ENCODE peak calls at places on chromosomes 11 and 22, in seven cellular contexts. One of them, this sample, is unnamed.

GRCh38 chr11:117861151-117862018 is 15.1 kb downstream of the FXYD6 start:
- DNase-seq in OCI-LY7: no peak
- DNase-seq in Caco-2: no peak
- DNase-seq in RWPE1: peak; percentile 14
- DNase-seq in fibroblast of mammary gland: peak; percentile 6
- DNase-seq in Calu3: no peak
- DNase-seq in transverse colon: no peak
- DNase-seq in this sample: no peak

GRCh38 chr22:31451709-31452571 is 37.7 kb downstream of the EIF4ENIF1 start:
- DNase-seq in OCI-LY7: peak; percentile 67
- DNase-seq in RWPE1: peak; percentile 4
- DNase-seq in fibroblast of mammary gland: peak; percentile 67
- DNase-seq in transverse colon: no peak
- DNase-seq in Caco-2: no peak
- DNase-seq in Calu3: peak; percentile 12
- DNase-seq in this sample: peak; percentile 43

GRCh38 chr11:47980907-47981621 is 705 bp downstream of the PTPRJ start:
- DNase-seq in transverse colon: peak; percentile 63
- DNase-seq in fibroblast of mammary gland: no peak
- DNase-seq in Calu3: peak; percentile 62
- DNase-seq in RWPE1: peak; percentile 43
- DNase-seq in Caco-2: no peak
- DNase-seq in OCI-LY7: peak; percentile 67
- DNase-seq in this sample: peak; percentile 68

GRCh38 chr11:47445840-47446239 is 3.1 kb downstream of the RAPSN start:
- DNase-seq in Calu3: no peak
- DNase-seq in OCI-LY7: no peak
- DNase-seq in transverse colon: no peak
- DNase-seq in Caco-2: no peak
- DNase-seq in fibroblast of mammary gland: no peak
- DNase-seq in RWPE1: no peak
- DNase-seq in this sample: no peak

GRCh38 chr11:133810766-133811165 is 34.5 kb downstream of the SPATA19 start:
- DNase-seq in fibroblast of mammary gland: no peak
- DNase-seq in transverse colon: no peak
- DNase-seq in RWPE1: no peak
- DNase-seq in OCI-LY7: no peak
- DNase-seq in Calu3: no peak
- DNase-seq in Caco-2: no peak
- DNase-seq in this sample: no peak

GRCh38 chr11:84990141-84990540 is 637.0 kb downstream of the DLG2 start:
- DNase-seq in fibroblast of mammary gland: no peak
- DNase-seq in transverse colon: no peak
- DNase-seq in OCI-LY7: no peak
- DNase-seq in Caco-2: no peak
- DNase-seq in Calu3: no peak
- DNase-seq in RWPE1: no peak
- DNase-seq in this sample: no peak

GRCh38 chr11:46238078-46238966 is 39.1 kb upstream of the CREB3L1 start:
- DNase-seq in OCI-LY7: no peak
- DNase-seq in fibroblast of mammary gland: peak; percentile 65
- DNase-seq in transverse colon: peak; percentile 73
- DNase-seq in Caco-2: peak; percentile 64
- DNase-seq in RWPE1: peak; percentile 54
- DNase-seq in Calu3: peak; percentile 45
- DNase-seq in this sample: peak; percentile 73

GRCh38 chr11:86140334-86140733 is 71.5 kb upstream of the PICALM start:
- DNase-seq in Caco-2: no peak
- DNase-seq in OCI-LY7: no peak
- DNase-seq in Calu3: no peak
- DNase-seq in RWPE1: no peak
- DNase-seq in fibroblast of mammary gland: no peak
- DNase-seq in transverse colon: no peak
- DNase-seq in this sample: no peak

GRCh38 chr11:12050911-12051667 is 42.7 kb upstream of the DKK3 start:
- DNase-seq in OCI-LY7: no peak
- DNase-seq in transverse colon: no peak
- DNase-seq in fibroblast of mammary gland: no peak
- DNase-seq in Calu3: no peak
- DNase-seq in RWPE1: no peak
- DNase-seq in Caco-2: no peak
- DNase-seq in this sample: no peak

GRCh38 chr11:93827347-93827746 is 23.1 kb downstream of the VSTM5 start:
- DNase-seq in OCI-LY7: no peak
- DNase-seq in transverse colon: no peak
- DNase-seq in Calu3: no peak
- DNase-seq in Caco-2: no peak
- DNase-seq in fibroblast of mammary gland: no peak
- DNase-seq in RWPE1: no peak
- DNase-seq in this sample: no peak

GRCh38 chr22:22384668-22385244 is 123.8 kb downstream of the ZNF280B start:
- DNase-seq in RWPE1: no peak
- DNase-seq in fibroblast of mammary gland: no peak
- DNase-seq in Calu3: no peak
- DNase-seq in OCI-LY7: no peak
- DNase-seq in transverse colon: no peak
- DNase-seq in Caco-2: no peak
- DNase-seq in this sample: no peak

GRCh38 chr22:21761086-21761485 is 25.5 kb upstream of the YPEL1 start:
- DNase-seq in transverse colon: no peak
- DNase-seq in Caco-2: no peak
- DNase-seq in RWPE1: no peak
- DNase-seq in fibroblast of mammary gland: no peak
- DNase-seq in OCI-LY7: no peak
- DNase-seq in Calu3: no peak
- DNase-seq in this sample: no peak

GRCh38 chr11:84558085-84558905 is 1068.8 kb downstream of the DLG2 start:
- DNase-seq in fibroblast of mammary gland: peak; percentile 66
- DNase-seq in OCI-LY7: peak; percentile 74
- DNase-seq in Caco-2: peak; percentile 67
- DNase-seq in Calu3: peak; percentile 20
- DNase-seq in RWPE1: peak; percentile 39
- DNase-seq in transverse colon: peak; percentile 31
- DNase-seq in this sample: no peak

GRCh38 chr11:64060861-64061444 is 25.2 kb downstream of the FLRT1 start:
- DNase-seq in Caco-2: no peak
- DNase-seq in transverse colon: peak; percentile 29
- DNase-seq in fibroblast of mammary gland: peak; percentile 10
- DNase-seq in OCI-LY7: peak; percentile 70
- DNase-seq in RWPE1: no peak
- DNase-seq in Calu3: peak; percentile 54
- DNase-seq in this sample: peak; percentile 60

GRCh38 chr22:37545703-37546435 is 14.4 kb upstream of the CDC42EP1 start:
- DNase-seq in fibroblast of mammary gland: peak; percentile 94
- DNase-seq in Caco-2: peak; percentile 91
- DNase-seq in Calu3: peak; percentile 84
- DNase-seq in transverse colon: peak; percentile 92
- DNase-seq in OCI-LY7: no peak
- DNase-seq in RWPE1: peak; percentile 91
- DNase-seq in this sample: no peak

DNA sequence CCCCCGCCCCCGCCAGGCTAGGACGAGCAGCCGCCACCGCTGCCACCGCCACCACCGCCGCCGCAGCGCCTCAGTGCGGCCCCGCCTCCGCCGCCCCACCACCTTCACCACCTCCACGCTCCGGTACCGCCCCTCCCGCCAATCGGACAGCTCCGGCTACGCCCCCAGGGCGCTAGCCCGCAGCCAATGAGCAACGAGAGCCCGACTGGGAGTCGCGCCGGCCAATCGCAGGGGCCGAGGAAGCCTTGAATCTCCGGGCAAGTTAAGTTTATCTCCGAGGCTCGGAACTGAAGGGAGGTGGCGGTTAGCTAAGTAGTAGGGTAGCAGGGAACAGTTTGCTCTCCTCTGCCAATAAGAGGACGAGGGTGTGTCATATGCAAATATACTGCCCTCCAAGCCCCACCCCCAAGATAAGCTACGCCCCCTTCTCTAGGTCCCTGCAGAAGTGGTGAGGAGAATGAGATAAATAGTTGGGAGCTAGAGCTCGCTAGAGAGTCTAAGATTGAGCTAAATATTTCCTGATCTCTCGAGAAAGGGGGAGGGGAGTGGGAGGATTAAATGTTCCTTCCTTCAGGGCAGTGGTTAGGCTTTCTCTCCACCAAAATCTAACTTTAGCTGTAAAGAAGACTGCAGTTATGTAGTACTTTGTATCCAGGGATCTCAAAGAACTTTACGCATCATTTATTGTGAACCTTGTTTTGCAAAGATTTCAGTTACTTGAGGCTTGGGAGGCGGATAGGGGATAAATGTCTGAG is at the start of gene SESN3:
- DNase-seq in Caco-2: peak; percentile 100
- DNase-seq in OCI-LY7: peak; percentile 99
- DNase-seq in fibroblast of mammary gland: peak; percentile 99
- DNase-seq in RWPE1: peak; percentile 98
- DNase-seq in transverse colon: peak; percentile 98
- DNase-seq in Calu3: peak; percentile 96
- DNase-seq in this sample: peak; percentile 98
- TF ChIP-seq CTCF in Caco-2: no peak
- TF ChIP-seq CTCF in OCI-LY7: peak; percentile 51
- TF ChIP-seq CTCF in fibroblast of mammary gland: peak; percentile 21
- TF ChIP-seq CTCF in RWPE1: peak; percentile 43
- TF ChIP-seq CTCF in transverse colon: no peak
- TF ChIP-seq CTCF in Calu3: no peak
- TF ChIP-seq CTCF in this sample: no peak

DNA sequence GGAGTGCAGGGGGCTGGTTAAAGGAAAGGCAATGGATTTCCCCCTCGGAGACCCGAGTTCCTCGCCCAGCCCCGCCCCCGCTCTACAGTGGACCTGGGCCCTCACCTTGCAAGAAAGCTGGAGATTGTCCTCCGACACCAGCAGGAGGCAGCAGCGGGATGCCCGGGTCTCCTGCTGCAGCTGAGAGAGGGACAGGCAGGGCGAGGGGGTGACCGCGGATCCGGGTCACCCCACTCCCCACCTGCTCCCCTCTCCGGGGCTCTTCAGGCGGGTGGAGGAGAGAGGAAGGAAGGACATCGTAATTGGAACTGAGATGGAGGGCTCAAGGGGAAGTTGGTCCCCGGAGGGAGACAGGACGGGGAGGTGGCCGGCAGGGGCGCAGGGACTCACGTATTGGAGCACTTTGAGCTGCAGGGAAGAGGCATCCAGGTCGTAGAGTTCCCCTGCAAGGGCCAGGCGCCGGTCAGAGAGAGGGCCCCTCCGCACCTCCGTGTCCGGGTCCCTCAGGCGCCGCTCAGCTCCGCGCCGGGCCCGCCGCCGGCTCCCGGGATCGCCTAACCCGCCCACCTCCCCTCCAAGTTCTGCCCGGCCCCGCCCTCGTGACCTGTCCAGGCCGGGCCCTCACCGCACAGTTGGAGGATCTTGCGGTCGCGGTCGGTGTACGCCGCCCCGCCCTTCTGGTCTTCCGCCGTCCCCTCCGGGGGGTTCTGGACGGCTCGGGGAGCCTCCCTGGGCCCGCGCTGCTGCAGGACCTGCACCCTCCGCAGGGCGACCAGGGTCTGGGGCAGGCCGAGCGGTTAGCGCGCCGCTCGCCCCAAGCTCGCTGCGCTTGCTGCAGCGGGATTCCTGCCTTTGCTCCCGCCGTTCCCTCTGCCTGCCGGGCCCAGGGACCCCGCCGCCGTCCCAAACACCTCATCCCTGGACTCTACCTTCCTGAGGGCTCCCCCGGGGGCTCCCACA is 84.1 kb downstream of the PDE2A start:
- DNase-seq in OCI-LY7: peak; percentile 37
- DNase-seq in Caco-2: peak; percentile 71
- DNase-seq in transverse colon: peak; percentile 53
- DNase-seq in fibroblast of mammary gland: peak; percentile 18
- DNase-seq in Calu3: peak; percentile 64
- DNase-seq in RWPE1: no peak
- DNase-seq in this sample: peak; percentile 75
- TF ChIP-seq CTCF in OCI-LY7: peak; percentile 69
- TF ChIP-seq CTCF in Caco-2: peak; percentile 81
- TF ChIP-seq CTCF in transverse colon: peak; percentile 53
- TF ChIP-seq CTCF in fibroblast of mammary gland: peak; percentile 35
- TF ChIP-seq CTCF in Calu3: peak; percentile 38
- TF ChIP-seq CTCF in RWPE1: no peak
- TF ChIP-seq CTCF in this sample: peak; percentile 66

GRCh38 chr11:65357856-65358356 is 3.4 kb downstream of the TIGD3 start:
- DNase-seq in Caco-2: peak; percentile 90
- DNase-seq in RWPE1: no peak
- DNase-seq in OCI-LY7: no peak
- DNase-seq in Calu3: no peak
- DNase-seq in fibroblast of mammary gland: no peak
- DNase-seq in transverse colon: no peak
- DNase-seq in this sample: no peak
- TF ChIP-seq CTCF in Caco-2: no peak
- TF ChIP-seq CTCF in RWPE1: no peak
- TF ChIP-seq CTCF in OCI-LY7: no peak
- TF ChIP-seq CTCF in Calu3: no peak
- TF ChIP-seq CTCF in fibroblast of mammary gland: no peak
- TF ChIP-seq CTCF in transverse colon: no peak
- TF ChIP-seq CTCF in this sample: no peak

GRCh38 chr22:43268261-43268660 is 74.9 kb downstream of the SCUBE1 start:
- DNase-seq in transverse colon: no peak
- DNase-seq in fibroblast of mammary gland: no peak
- DNase-seq in Calu3: no peak
- DNase-seq in RWPE1: no peak
- DNase-seq in Caco-2: no peak
- DNase-seq in OCI-LY7: no peak
- DNase-seq in this sample: no peak

GRCh38 chr22:43272301-43272700 is 70.9 kb downstream of the SCUBE1 start:
- DNase-seq in OCI-LY7: no peak
- DNase-seq in transverse colon: no peak
- DNase-seq in fibroblast of mammary gland: no peak
- DNase-seq in RWPE1: no peak
- DNase-seq in Caco-2: no peak
- DNase-seq in Calu3: no peak
- DNase-seq in this sample: no peak

GRCh38 chr22:43270949-43271348 is 72.2 kb downstream of the SCUBE1 start:
- DNase-seq in transverse colon: no peak
- DNase-seq in RWPE1: no peak
- DNase-seq in fibroblast of mammary gland: no peak
- DNase-seq in Calu3: no peak
- DNase-seq in Caco-2: no peak
- DNase-seq in OCI-LY7: no peak
- DNase-seq in this sample: no peak

GRCh38 chr22:43269325-43270040 is 73.7 kb downstream of the SCUBE1 start:
- DNase-seq in transverse colon: no peak
- DNase-seq in OCI-LY7: no peak
- DNase-seq in fibroblast of mammary gland: no peak
- DNase-seq in Calu3: no peak
- DNase-seq in Caco-2: no peak
- DNase-seq in RWPE1: no peak
- DNase-seq in this sample: no peak

DNA sequence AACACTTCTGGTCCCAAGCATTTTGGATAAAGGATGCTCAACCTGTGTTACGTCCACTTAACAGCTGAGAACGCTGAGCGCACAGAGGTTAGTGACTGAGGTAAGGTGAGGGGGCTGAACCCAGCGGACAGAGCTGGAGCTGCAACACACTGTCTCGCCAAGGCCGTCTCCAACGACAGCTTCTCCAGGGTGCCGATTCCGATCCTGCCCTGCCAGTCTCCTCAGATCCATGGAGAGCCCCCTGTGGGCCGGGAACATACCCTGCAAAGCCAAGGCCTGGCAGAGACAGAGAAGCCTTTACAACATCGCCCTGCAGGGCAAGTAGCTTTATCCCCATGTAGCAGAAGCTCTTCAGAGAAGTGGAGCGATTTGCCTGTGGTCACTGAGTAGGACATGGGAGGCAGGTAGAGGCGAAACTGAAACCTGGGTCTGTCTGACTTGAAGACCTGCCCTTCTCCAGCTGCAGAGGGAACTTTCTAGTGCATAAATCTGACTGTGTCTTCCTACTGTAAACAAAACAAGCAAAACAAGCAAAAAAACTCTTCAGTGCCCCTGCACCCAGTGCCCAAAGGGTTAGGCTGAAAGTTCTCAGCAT is 72.8 kb downstream of the SCUBE1 start:
- DNase-seq in RWPE1: no peak
- DNase-seq in Calu3: peak; percentile 19
- DNase-seq in fibroblast of mammary gland: no peak
- DNase-seq in OCI-LY7: no peak
- DNase-seq in Caco-2: peak; percentile 49
- DNase-seq in transverse colon: peak; percentile 56
- DNase-seq in this sample: no peak
- TF ChIP-seq CTCF in RWPE1: no peak
- TF ChIP-seq CTCF in Calu3: peak; percentile 37
- TF ChIP-seq CTCF in fibroblast of mammary gland: no peak
- TF ChIP-seq CTCF in OCI-LY7: no peak
- TF ChIP-seq CTCF in Caco-2: peak; percentile 42
- TF ChIP-seq CTCF in transverse colon: no peak
- TF ChIP-seq CTCF in this sample: no peak